ENCODE peak calls at places on chromosomes 7 and 10, in four cellular contexts. One of them, this sample, is unnamed. For H3K4me1 and H3K36me3, the result is how much of the 10 kb centered on the place peaks cover.

GRCh38 chr7:106793015-106793651 is 71.9 kb upstream of the PIK3CG start:
- DNase-seq in ovary: no peak
- DNase-seq in mesenchymal stem cell: peak
- DNase-seq in cardiac muscle cell: peak
- DNase-seq in this sample: no peak

GRCh38 chr7:91137969-91138368 is 126.3 kb upstream of the FZD1 start:
- DNase-seq in ovary: no peak
- DNase-seq in mesenchymal stem cell: no peak
- DNase-seq in cardiac muscle cell: no peak
- DNase-seq in this sample: no peak

GRCh38 chr7:14294637-14295036 is 305.2 kb upstream of the ETV1 start:
- DNase-seq in mesenchymal stem cell: no peak
- DNase-seq in cardiac muscle cell: no peak
- DNase-seq in ovary: no peak
- DNase-seq in this sample: no peak

GRCh38 chr10:93383562-93383981 is 98.6 kb downstream of the MYOF start:
- DNase-seq in ovary: no peak
- DNase-seq in mesenchymal stem cell: peak
- DNase-seq in cardiac muscle cell: no peak
- DNase-seq in this sample: no peak

GRCh38 chr7:134512271-134512670 is 15.1 kb upstream of the AKR1B10 start:
- DNase-seq in cardiac muscle cell: no peak
- DNase-seq in mesenchymal stem cell: no peak
- DNase-seq in ovary: no peak
- DNase-seq in this sample: no peak

GRCh38 chr7:16730937-16731336 is 22.6 kb upstream of the TSPAN13 start:
- DNase-seq in ovary: no peak
- DNase-seq in cardiac muscle cell: no peak
- DNase-seq in mesenchymal stem cell: no peak
- DNase-seq in this sample: no peak

GRCh38 chr7:151897201-151897711 is 20.3 kb upstream of the PRKAG2 start:
- DNase-seq in ovary: no peak
- DNase-seq in mesenchymal stem cell: no peak
- DNase-seq in cardiac muscle cell: no peak
- DNase-seq in this sample: no peak

GRCh38 chr10:79382491-79382941 is 35.2 kb downstream of the PPIF start:
- DNase-seq in cardiac muscle cell: no peak
- DNase-seq in ovary: peak
- DNase-seq in mesenchymal stem cell: no peak
- DNase-seq in this sample: peak

GRCh38 chr10:114087255-114087654 is 43.6 kb downstream of the ADRB1 start:
- DNase-seq in ovary: no peak
- DNase-seq in cardiac muscle cell: no peak
- DNase-seq in mesenchymal stem cell: no peak
- DNase-seq in this sample: no peak

GRCh38 chr10:46523119-46523880 is 33.2 kb downstream of the GPRIN2 start:
- DNase-seq in ovary: peak
- DNase-seq in cardiac muscle cell: no peak
- DNase-seq in mesenchymal stem cell: peak
- DNase-seq in this sample: peak

GRCh38 chr7:44561962-44562621 is 11.6 kb downstream of the DDX56 start:
- DNase-seq in mesenchymal stem cell: peak
- DNase-seq in cardiac muscle cell: no peak
- DNase-seq in ovary: no peak
- DNase-seq in this sample: no peak

GRCh38 chr10:113438660-113439059 is 114.2 kb upstream of the HABP2 start:
- DNase-seq in mesenchymal stem cell: peak
- DNase-seq in cardiac muscle cell: no peak
- DNase-seq in ovary: no peak
- DNase-seq in this sample: no peak

GRCh38 chr7:142463401-142463850 is 205.6 kb upstream of the PRSS58 start:
- DNase-seq in cardiac muscle cell: no peak
- DNase-seq in ovary: no peak
- DNase-seq in mesenchymal stem cell: no peak
- DNase-seq in this sample: no peak

GRCh38 chr7:17384400-17384799 is 85.9 kb downstream of the AHR start:
- DNase-seq in cardiac muscle cell: no peak
- DNase-seq in ovary: no peak
- DNase-seq in mesenchymal stem cell: no peak
- DNase-seq in this sample: no peak

GRCh38 chr10:3046941-3047621 is 20.3 kb upstream of the PFKP start:
- DNase-seq in cardiac muscle cell: no peak
- DNase-seq in ovary: no peak
- DNase-seq in mesenchymal stem cell: no peak
- DNase-seq in this sample: no peak

GRCh38 chr7:87450706-87451105 is 24.8 kb downstream of the ABCB4 start:
- DNase-seq in cardiac muscle cell: no peak
- DNase-seq in mesenchymal stem cell: no peak
- DNase-seq in ovary: no peak
- DNase-seq in this sample: no peak

GRCh38 chr10:28382520-28383269 is 79.8 kb upstream of the MPP7 start:
- DNase-seq in cardiac muscle cell: no peak
- DNase-seq in ovary: no peak
- DNase-seq in mesenchymal stem cell: peak
- DNase-seq in this sample: no peak

GRCh38 chr7:96901822-96902412 is 103.4 kb upstream of the DLX6 start:
- DNase-seq in mesenchymal stem cell: no peak
- DNase-seq in ovary: no peak
- DNase-seq in cardiac muscle cell: no peak
- DNase-seq in this sample: no peak

GRCh38 chr10:60677541-60678129 is 100.6 kb upstream of the CDK1 start:
- DNase-seq in cardiac muscle cell: no peak
- DNase-seq in ovary: no peak
- DNase-seq in mesenchymal stem cell: no peak
- DNase-seq in this sample: no peak

GRCh38 chr10:4541292-4541691 is 284.7 kb upstream of the AKR1E2 start:
- DNase-seq in ovary: no peak
- DNase-seq in mesenchymal stem cell: peak
- DNase-seq in cardiac muscle cell: no peak
- DNase-seq in this sample: peak

GRCh38 chr7:27157717-27158431 is 1.4 kb upstream of the HOXA7 start:
- DNase-seq in mesenchymal stem cell: no peak
- DNase-seq in cardiac muscle cell: no peak
- DNase-seq in ovary: peak
- DNase-seq in this sample: no peak

GRCh38 chr10:15725603-15726002 is 5.9 kb upstream of the ITGA8 start:
- DNase-seq in mesenchymal stem cell: peak
- DNase-seq in ovary: no peak
- DNase-seq in cardiac muscle cell: peak
- DNase-seq in this sample: no peak

GRCh38 chr10:75889051-75889450 is 457.6 kb downstream of the LRMDA start:
- DNase-seq in cardiac muscle cell: no peak
- DNase-seq in mesenchymal stem cell: no peak
- DNase-seq in ovary: no peak
- DNase-seq in this sample: no peak

GRCh38 chr10:121900443-121901174 is 27.2 kb downstream of the ATE1 start:
- DNase-seq in cardiac muscle cell: peak
- DNase-seq in mesenchymal stem cell: peak
- DNase-seq in ovary: no peak
- DNase-seq in this sample: no peak

GRCh38 chr10:89535185-89536012 is at the start of gene SLC16A12:
- DNase-seq in cardiac muscle cell: peak
- DNase-seq in ovary: peak
- DNase-seq in mesenchymal stem cell: peak
- DNase-seq in this sample: peak

GRCh38 chr7:107105591-107106245 is 61.2 kb downstream of the PRKAR2B start:
- DNase-seq in ovary: no peak
- DNase-seq in cardiac muscle cell: no peak
- DNase-seq in mesenchymal stem cell: peak
- DNase-seq in this sample: no peak

GRCh38 chr10:132094581-132095234 is 29.0 kb downstream of the JAKMIP3 start:
- DNase-seq in ovary: no peak
- DNase-seq in cardiac muscle cell: no peak
- DNase-seq in mesenchymal stem cell: no peak
- DNase-seq in this sample: no peak

GRCh38 chr10:104329754-104330153 is 8.5 kb downstream of the ITPRIP start:
- DNase-seq in cardiac muscle cell: no peak
- DNase-seq in mesenchymal stem cell: peak
- DNase-seq in ovary: no peak
- DNase-seq in this sample: no peak

GRCh38 chr7:80830584-80831319 is 88.1 kb downstream of the SEMA3C start:
- DNase-seq in ovary: no peak
- DNase-seq in mesenchymal stem cell: no peak
- DNase-seq in cardiac muscle cell: no peak
- DNase-seq in this sample: no peak

GRCh38 chr7:74187915-74188675 is 13.9 kb downstream of the EIF4H start:
- DNase-seq in ovary: peak
- DNase-seq in cardiac muscle cell: no peak
- DNase-seq in mesenchymal stem cell: peak
- DNase-seq in this sample: no peak

GRCh38 chr7:74183653-74184450 is 9.7 kb downstream of the EIF4H start:
- DNase-seq in cardiac muscle cell: no peak
- DNase-seq in mesenchymal stem cell: no peak
- DNase-seq in ovary: peak
- DNase-seq in this sample: no peak

GRCh38 chr7:74185016-74185415 is 10.9 kb downstream of the EIF4H start:
- DNase-seq in mesenchymal stem cell: no peak
- DNase-seq in cardiac muscle cell: no peak
- DNase-seq in ovary: peak
- DNase-seq in this sample: no peak

GRCh38 chr7:74183142-74183541 is 9.0 kb downstream of the EIF4H start:
- DNase-seq in cardiac muscle cell: no peak
- DNase-seq in mesenchymal stem cell: no peak
- DNase-seq in ovary: peak
- DNase-seq in this sample: no peak

DNA sequence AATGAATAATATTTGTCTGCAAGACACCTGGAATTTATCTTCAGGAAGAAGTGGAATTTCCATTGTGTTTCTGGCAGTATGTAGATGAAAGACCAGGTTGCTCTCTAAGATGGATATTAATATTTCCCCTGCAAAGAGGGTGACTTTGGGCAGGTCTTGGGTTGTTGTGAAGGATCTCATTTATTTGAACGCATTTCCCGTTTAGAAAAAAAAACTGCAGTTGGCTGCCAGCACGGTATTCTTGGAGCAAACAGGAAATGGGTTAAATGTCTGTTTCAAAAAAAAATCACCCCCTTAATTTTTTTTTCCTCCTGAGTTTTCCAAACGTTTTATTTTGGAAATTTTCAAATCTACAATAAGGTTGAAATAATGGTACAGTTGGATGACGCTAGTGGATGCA is 11.5 kb downstream of the EIF4H start:
- DNase-seq in ovary: no peak
- DNase-seq in cardiac muscle cell: no peak
- DNase-seq in mesenchymal stem cell: no peak
- DNase-seq in this sample: no peak
- H3K4me1 ChIP-seq in ovary: under half
- H3K4me1 ChIP-seq in cardiac muscle cell: under half
- H3K4me1 ChIP-seq in mesenchymal stem cell: under half
- H3K4me1 ChIP-seq in this sample: under half

DNA sequence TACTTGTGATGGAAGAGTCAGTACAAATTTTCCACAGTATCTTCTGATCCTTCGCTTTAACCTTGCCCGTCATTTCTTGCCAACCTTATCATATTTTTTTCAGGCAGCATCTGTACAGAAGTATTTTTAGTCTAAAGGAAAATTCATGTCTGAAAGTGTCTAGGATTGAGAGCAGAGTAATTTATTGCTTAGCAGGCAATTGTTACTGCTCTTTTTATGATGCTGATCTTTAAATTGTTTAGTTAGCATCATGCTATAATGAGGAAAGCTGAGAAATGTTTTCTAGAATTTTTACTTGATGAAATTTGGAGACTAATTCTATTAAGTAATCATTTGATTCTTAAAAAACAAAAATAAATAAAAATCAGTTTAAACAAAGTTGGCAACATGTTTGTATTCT is 20.6 kb downstream of the KAT6B start:
- DNase-seq in mesenchymal stem cell: no peak
- DNase-seq in ovary: no peak
- DNase-seq in cardiac muscle cell: no peak
- DNase-seq in this sample: no peak
- H3K36me3 ChIP-seq in mesenchymal stem cell: under half
- H3K36me3 ChIP-seq in ovary: under half
- H3K36me3 ChIP-seq in cardiac muscle cell: under half
- H3K36me3 ChIP-seq in this sample: under half

GRCh38 chr7:74178632-74179031 is 4.5 kb downstream of the EIF4H start:
- DNase-seq in cardiac muscle cell: no peak
- DNase-seq in ovary: peak
- DNase-seq in mesenchymal stem cell: peak
- DNase-seq in this sample: no peak
- H3K4me1 ChIP-seq in cardiac muscle cell: under half
- H3K4me1 ChIP-seq in ovary: under half
- H3K4me1 ChIP-seq in mesenchymal stem cell: under half
- H3K4me1 ChIP-seq in this sample: under half

GRCh38 chr7:98958968-98959367 is 80.6 kb downstream of the TRRAP start:
- DNase-seq in ovary: no peak
- DNase-seq in cardiac muscle cell: no peak
- DNase-seq in mesenchymal stem cell: no peak
- DNase-seq in this sample: no peak
- H3K36me3 ChIP-seq in ovary: under half
- H3K36me3 ChIP-seq in cardiac muscle cell: half or more
- H3K36me3 ChIP-seq in mesenchymal stem cell: half or more
- H3K36me3 ChIP-seq in this sample: under half

GRCh38 chr10:101835406-101835805 is 8.2 kb downstream of the KCNIP2 start:
- DNase-seq in mesenchymal stem cell: no peak
- DNase-seq in cardiac muscle cell: no peak
- DNase-seq in ovary: peak
- DNase-seq in this sample: no peak

GRCh38 chr10:101834341-101834740 is 9.3 kb downstream of the KCNIP2 start:
- DNase-seq in cardiac muscle cell: no peak
- DNase-seq in ovary: peak
- DNase-seq in mesenchymal stem cell: no peak
- DNase-seq in this sample: peak

GRCh38 chr10:101830322-101831168 is 12.3 kb upstream of the OGA start:
- DNase-seq in mesenchymal stem cell: peak
- DNase-seq in cardiac muscle cell: peak
- DNase-seq in ovary: peak
- DNase-seq in this sample: peak

GRCh38 chr10:101831169-101831811 is 12.3 kb downstream of the KCNIP2 start:
- DNase-seq in mesenchymal stem cell: no peak
- DNase-seq in cardiac muscle cell: no peak
- DNase-seq in ovary: no peak
- DNase-seq in this sample: no peak

GRCh38 chr10:101833466-101833865 is 10.1 kb downstream of the KCNIP2 start:
- DNase-seq in cardiac muscle cell: no peak
- DNase-seq in mesenchymal stem cell: no peak
- DNase-seq in ovary: no peak
- DNase-seq in this sample: no peak
- H3K4me1 ChIP-seq in cardiac muscle cell: under half
- H3K4me1 ChIP-seq in mesenchymal stem cell: under half
- H3K4me1 ChIP-seq in ovary: under half
- H3K4me1 ChIP-seq in this sample: under half

GRCh38 chr7:116539879-116540278 is 15.0 kb downstream of the CAV1 start:
- DNase-seq in cardiac muscle cell: no peak
- DNase-seq in mesenchymal stem cell: no peak
- DNase-seq in ovary: no peak
- DNase-seq in this sample: no peak
- H3K36me3 ChIP-seq in cardiac muscle cell: under half
- H3K36me3 ChIP-seq in mesenchymal stem cell: half or more
- H3K36me3 ChIP-seq in ovary: under half
- H3K36me3 ChIP-seq in this sample: under half

DNA sequence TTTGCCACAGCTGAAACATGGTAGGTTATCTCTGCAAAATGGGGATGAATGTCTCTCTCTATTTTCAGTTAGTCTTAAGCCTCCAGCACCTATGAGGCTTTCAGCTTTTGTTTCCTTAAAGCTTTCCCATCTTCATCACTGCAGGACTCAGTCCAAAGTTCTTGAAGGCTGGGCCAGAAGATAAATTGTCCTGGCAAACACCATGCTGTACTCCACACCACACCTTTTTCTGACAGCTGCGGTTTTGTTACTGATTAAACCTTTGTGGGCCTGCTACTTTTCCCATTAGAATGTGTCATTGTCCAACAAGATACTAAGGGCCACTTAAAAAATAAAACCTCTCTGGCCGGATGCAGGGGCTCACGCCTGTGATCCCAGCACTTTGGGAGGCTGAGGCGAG is 87.2 kb upstream of the A1CF start:
- DNase-seq in ovary: no peak
- DNase-seq in cardiac muscle cell: no peak
- DNase-seq in mesenchymal stem cell: no peak
- DNase-seq in this sample: no peak
- H3K4me1 ChIP-seq in ovary: under half
- H3K4me1 ChIP-seq in cardiac muscle cell: under half
- H3K4me1 ChIP-seq in mesenchymal stem cell: under half
- H3K4me1 ChIP-seq in this sample: under half

This sample was measured in aorta.